ENCODE peak calls at places on chromosomes 2 and 18, in ten cellular contexts. V is ELR; G is HTR-8/SVneo; W is activated T-helper 1 cell treated with anti-CD3 and anti-CD28 coated beads, Interleukin-2, amount 50 U/mL, for 16 hours; L is stimulated activated CD4-positive, alpha-beta T cell treated with anti-CD3 and anti-CD28 coated beads, Interleukin-1b, Interleukin-23, amount 100 ng/mL, for 48 hours; E is ureter; F is LoVo; N is astrocyte of the cerebellum; Q is LHCN-M2; H is activated T-cell treated with anti-CD3 and anti-CD28 coated beads for 1 hour. K is an unnamed sample.

GRCh38 chr18:68665623-68666022 is 49.3 kb downstream of the TMX3 start:
- DNase-seq in V (no peak), G (no peak), W (no peak), L (no peak), E (no peak), F (no peak), N (no peak), Q (no peak), H (no peak), K (no peak)

GRCh38 chr2:189492451-189492850 is 51.2 kb downstream of the WDR75 start:
- DNase-seq in V (peak; percentile 68), G (no peak), W (no peak), L (no peak), E (no peak), F (no peak), N (no peak), Q (peak; percentile 50), H (no peak), K (no peak)

GRCh38 chr18:361100-361732 is 93.4 kb upstream of the THOC1 start:
- DNase-seq in V (no peak), G (no peak), W (no peak), L (no peak), E (no peak), F (no peak), N (no peak), Q (peak; percentile 10), H (no peak), K (no peak)

GRCh38 chr2:230347659-230348305 is 20.8 kb downstream of the SP140L start:
- DNase-seq in V (peak; percentile 30), G (no peak), W (no peak), L (no peak), E (no peak), F (peak; percentile 52), N (no peak), Q (peak; percentile 19), H (no peak), K (no peak)

GRCh38 chr2:160952462-160952861 is 207.8 kb upstream of the TANK start:
- DNase-seq in V (no peak), G (no peak), W (no peak), L (no peak), E (no peak), F (no peak), N (peak; percentile 40), Q (peak; percentile 44), H (no peak), K (no peak)

GRCh38 chr2:203861607-203862006 is 6.0 kb upstream of the CTLA4 start:
- DNase-seq in V (no peak), G (no peak), W (no peak), L (no peak), E (no peak), F (no peak), N (no peak), Q (no peak), H (no peak), K (no peak)

GRCh38 chr2:222025891-222026271 is 272.9 kb downstream of the PAX3 start:
- DNase-seq in V (no peak), G (no peak), W (no peak), L (no peak), E (no peak), F (no peak), N (no peak), Q (no peak), H (no peak), K (no peak)

GRCh38 chr2:213150315-213150951 is 979 bp downstream of the IKZF2 start:
- DNase-seq in V (peak; percentile 69), G (no peak), W (no peak), L (no peak), E (no peak), F (no peak), N (no peak), Q (no peak), H (no peak), K (peak; percentile 2)

GRCh38 chr18:51266736-51267135 is 69.3 kb upstream of the MEX3C start:
- DNase-seq in V (peak; percentile 1), G (no peak), W (no peak), L (no peak), E (no peak), F (no peak), N (no peak), Q (no peak), H (no peak), K (no peak)

GRCh38 chr2:39991298-39991697 is 212.2 kb upstream of the THUMPD2 start:
- DNase-seq in V (peak; percentile 52), G (no peak), W (no peak), L (no peak), E (no peak), F (no peak), N (peak; percentile 16), Q (peak; percentile 43), H (no peak), K (no peak)

GRCh38 chr2:239830066-239830717 is 194.9 kb downstream of the NDUFA10 start:
- DNase-seq in V (no peak), G (no peak), W (no peak), L (no peak), E (peak; percentile 28), F (no peak), N (no peak), Q (no peak), H (no peak), K (no peak)

GRCh38 chr2:128091691-128092050 is 671 bp downstream of the UGGT1 start:
- DNase-seq in V (peak; percentile 39), G (no peak), W (no peak), L (no peak), E (no peak), F (peak; percentile 6), N (no peak), Q (no peak), H (no peak), K (peak; percentile 62)

GRCh38 chr2:210195066-210195852 is 24.1 kb upstream of the KANSL1L start:
- DNase-seq in V (peak; percentile 66), G (peak; percentile 10), W (no peak), L (no peak), E (no peak), F (peak; percentile 66), N (peak; percentile 41), Q (peak; percentile 41), H (no peak), K (peak; percentile 67)

GRCh38 chr2:174356347-174356746 is 21.6 kb downstream of the SP9 start:
- DNase-seq in V (no peak), G (no peak), W (no peak), L (no peak), E (no peak), F (no peak), N (no peak), Q (no peak), H (no peak), K (no peak)

GRCh38 chr2:190988910-190989309 is 25.1 kb downstream of the STAT1 start:
- DNase-seq in V (no peak), G (no peak), W (no peak), L (no peak), E (no peak), F (no peak), N (no peak), Q (no peak), H (no peak), K (no peak)

GRCh38 chr2:27494944-27495554 is at the start of gene FNDC4:
- DNase-seq in V (peak; percentile 40), G (no peak), W (no peak), L (no peak), E (no peak), F (peak; percentile 19), N (no peak), Q (no peak), H (no peak), K (no peak)

GRCh38 chr18:48656582-48656981 is 117.8 kb downstream of the CTIF start:
- DNase-seq in V (peak; percentile 37), G (no peak), W (no peak), L (no peak), E (no peak), F (no peak), N (no peak), Q (peak; percentile 43), H (no peak), K (no peak)

GRCh38 chr2:155692108-155692507 is 640.4 kb downstream of the NR4A2 start:
- DNase-seq in V (no peak), G (no peak), W (no peak), L (no peak), E (no peak), F (no peak), N (no peak), Q (no peak), H (no peak), K (no peak)

GRCh38 chr18:48975817-48976649 is 25.3 kb upstream of the SMAD7 start:
- DNase-seq in V (peak; percentile 81), G (peak; percentile 80), W (peak; percentile 35), L (peak; percentile 59), E (no peak), F (peak; percentile 61), N (no peak), Q (peak; percentile 49), H (peak; percentile 39), K (peak; percentile 17)

GRCh38 chr2:2573205-2573604 is 242.1 kb upstream of the MYT1L start:
- DNase-seq in V (no peak), G (no peak), W (no peak), L (no peak), E (peak; percentile 12), F (no peak), N (no peak), Q (no peak), H (no peak), K (no peak)

GRCh38 chr18:555705-556402 is 24.3 kb upstream of the CETN1 start:
- DNase-seq in V (peak; percentile 40), G (no peak), W (no peak), L (no peak), E (no peak), F (no peak), N (no peak), Q (no peak), H (no peak), K (no peak)

GRCh38 chr2:46175409-46175808 is 121.8 kb upstream of the EPAS1 start:
- DNase-seq in V (peak; percentile 61), G (no peak), W (no peak), L (no peak), E (no peak), F (no peak), N (no peak), Q (peak; percentile 25), H (no peak), K (no peak)

GRCh38 chr2:72949045-72949444 is 31.7 kb downstream of the EMX1 start:
- DNase-seq in V (no peak), G (no peak), W (no peak), L (no peak), E (no peak), F (no peak), N (no peak), Q (no peak), H (no peak), K (no peak)

GRCh38 chr2:178295115-178295514 is 100.8 kb downstream of the OSBPL6 start:
- DNase-seq in V (no peak), G (no peak), W (no peak), L (no peak), E (no peak), F (no peak), N (no peak), Q (no peak), H (no peak), K (no peak)

GRCh38 chr18:48825101-48825745 is 125.5 kb downstream of the SMAD7 start:
- DNase-seq in V (peak; percentile 55), G (no peak), W (no peak), L (no peak), E (peak; percentile 40), F (no peak), N (no peak), Q (no peak), H (no peak), K (no peak)